ENCODE peak calls at places on chromosomes 12 and 14, in five cellular contexts. O, F, W, C and E are unnamed samples.
A peak's percentile ranks its signal among the peaks of the same experiment; 100 is the strongest.

GRCh38 chr14:89336338-89336737 is 80.7 kb downstream of the FOXN3 start:
- DNase-seq in O (no peak), C (no peak), F (no peak), W (no peak), E (no peak)

GRCh38 chr12:108759914-108760313 is 28.6 kb upstream of the CORO1C start:
- DNase-seq in W (no peak), F (no peak), O (no peak), C (no peak), E (no peak)

GRCh38 chr14:51072976-51073375 is 21.9 kb downstream of the TRIM9 start:
- DNase-seq in O (no peak), C (no peak), F (no peak), W (no peak), E (no peak)

GRCh38 chr12:27822076-27822712 is 42.2 kb upstream of the MANSC4 start:
- DNase-seq in W (no peak), C (no peak), F (peak; percentile 22), O (peak; percentile 95), E (no peak)

GRCh38 chr12:99069371-99069770 is 424.3 kb downstream of the APAF1 start:
- DNase-seq in F (no peak), W (no peak), C (no peak), O (no peak), E (no peak)

GRCh38 chr12:80314741-80315140 is 129.3 kb upstream of the PTPRQ start:
- DNase-seq in C (no peak), W (no peak), O (no peak), F (no peak), E (no peak)

GRCh38 chr14:88901199-88901588 is 76.7 kb downstream of the TTC8 start:
- DNase-seq in F (no peak), W (no peak), C (no peak), O (no peak), E (no peak)

GRCh38 chr14:32038876-32039275 is 38.2 kb upstream of the ARHGAP5 start:
- DNase-seq in W (no peak), F (no peak), C (no peak), O (no peak), E (no peak)

GRCh38 chr12:64621257-64621942 is 11.1 kb downstream of the RASSF3 start:
- DNase-seq in O (peak; percentile 25), W (no peak), C (no peak), F (no peak), E (no peak)

GRCh38 chr12:103093499-103094106 is 136.1 kb downstream of the ASCL1 start:
- DNase-seq in O (no peak), W (peak; percentile 27), F (no peak), C (no peak), E (no peak)

GRCh38 chr12:100453953-100454352 is 19.7 kb upstream of the NR1H4 start:
- DNase-seq in O (no peak), W (no peak), C (no peak), F (no peak), E (no peak)

GRCh38 chr14:53742226-53742607 is 214.4 kb downstream of the BMP4 start:
- DNase-seq in C (no peak), W (no peak), O (peak; percentile 4), F (peak; percentile 10), E (no peak)

GRCh38 chr14:81323621-81324400 is 76.3 kb downstream of the STON2 start:
- DNase-seq in F (peak; percentile 36), C (peak; percentile 62), W (peak; percentile 59), O (no peak), E (peak; percentile 69)

GRCh38 chr12:47249082-47249481 is 169.3 kb upstream of the AMIGO2 start:
- DNase-seq in W (no peak), F (no peak), C (no peak), O (no peak), E (no peak)

GRCh38 chr12:10716704-10717315 is 6.3 kb downstream of the YBX3 start:
- DNase-seq in O (peak; percentile 95), W (peak; percentile 73), F (peak; percentile 75), C (peak; percentile 77), E (peak; percentile 92)

GRCh38 chr12:106760184-106760531 is 14.3 kb upstream of the RIC8B start:
- DNase-seq in O (no peak), W (no peak), F (no peak), C (peak; percentile 59), E (no peak)

GRCh38 chr14:98136019-98136418 is 1136.0 kb downstream of the BCL11B start:
- DNase-seq in F (no peak), O (no peak), C (no peak), W (no peak), E (no peak)

GRCh38 chr14:95699397-95699796 is 13.2 kb downstream of the TCL1B start:
- DNase-seq in F (no peak), O (no peak), C (no peak), W (no peak), E (no peak)

GRCh38 chr12:127334324-127334723 is 932.6 kb upstream of the TMEM132C start:
- DNase-seq in O (no peak), C (no peak), W (peak; percentile 32), F (no peak), E (no peak)

GRCh38 chr14:99461411-99461810 is 19.2 kb downstream of the SETD3 start:
- DNase-seq in W (no peak), C (no peak), O (no peak), F (no peak), E (no peak)

GRCh38 chr12:106445981-106446380 is 88.4 kb downstream of the POLR3B start:
- DNase-seq in C (no peak), O (no peak), W (no peak), F (no peak), E (no peak)

GRCh38 chr12:94435511-94435927 is 24.1 kb downstream of the CEP83 start:
- DNase-seq in O (no peak), C (no peak), W (no peak), F (no peak), E (no peak)

GRCh38 chr12:7856516-7856915 is 16.2 kb downstream of the SLC2A14 start:
- DNase-seq in W (no peak), O (no peak), F (no peak), C (no peak), E (no peak)

GRCh38 chr14:60722163-60722835 is 1.9 kb downstream of the SIX4 start:
- DNase-seq in W (peak; percentile 40), C (no peak), O (peak; percentile 54), F (no peak), E (peak; percentile 36)

GRCh38 chr12:6613776-6614512 is 6.8 kb upstream of the CHD4 start:
- DNase-seq in W (peak; percentile 90), F (peak; percentile 95), C (peak; percentile 87), O (peak; percentile 87), E (peak; percentile 87)

GRCh38 chr12:59070534-59070933 is 150.2 kb upstream of the LRIG3 start:
- DNase-seq in C (no peak), O (peak; percentile 78), F (no peak), W (no peak), E (no peak)

GRCh38 chr12:110592078-110592477 is 9.0 kb upstream of the PPTC7 start:
- DNase-seq in W (no peak), C (no peak), F (no peak), O (no peak), E (no peak)

GRCh38 chr14:101029668-101030290 is 126.3 kb upstream of the RTL1 start:
- DNase-seq in W (no peak), O (no peak), C (no peak), F (no peak), E (no peak)

GRCh38 chr12:132601171-132601883 is 9.1 kb downstream of the LRCOL1 start:
- DNase-seq in F (no peak), W (no peak), O (no peak), C (no peak), E (no peak)

GRCh38 chr12:132597333-132598283 is 12.8 kb downstream of the LRCOL1 start:
- DNase-seq in O (peak; percentile 53), F (peak; percentile 13), C (no peak), W (no peak), E (no peak)

GRCh38 chr12:132602578-132603239 is 7.7 kb downstream of the LRCOL1 start:
- DNase-seq in W (no peak), C (no peak), O (peak; percentile 65), F (no peak), E (no peak)

GRCh38 chr12:132603240-132604107 is 6.9 kb downstream of the LRCOL1 start:
- DNase-seq in W (no peak), O (peak; percentile 34), C (no peak), F (no peak), E (no peak)

DNA sequence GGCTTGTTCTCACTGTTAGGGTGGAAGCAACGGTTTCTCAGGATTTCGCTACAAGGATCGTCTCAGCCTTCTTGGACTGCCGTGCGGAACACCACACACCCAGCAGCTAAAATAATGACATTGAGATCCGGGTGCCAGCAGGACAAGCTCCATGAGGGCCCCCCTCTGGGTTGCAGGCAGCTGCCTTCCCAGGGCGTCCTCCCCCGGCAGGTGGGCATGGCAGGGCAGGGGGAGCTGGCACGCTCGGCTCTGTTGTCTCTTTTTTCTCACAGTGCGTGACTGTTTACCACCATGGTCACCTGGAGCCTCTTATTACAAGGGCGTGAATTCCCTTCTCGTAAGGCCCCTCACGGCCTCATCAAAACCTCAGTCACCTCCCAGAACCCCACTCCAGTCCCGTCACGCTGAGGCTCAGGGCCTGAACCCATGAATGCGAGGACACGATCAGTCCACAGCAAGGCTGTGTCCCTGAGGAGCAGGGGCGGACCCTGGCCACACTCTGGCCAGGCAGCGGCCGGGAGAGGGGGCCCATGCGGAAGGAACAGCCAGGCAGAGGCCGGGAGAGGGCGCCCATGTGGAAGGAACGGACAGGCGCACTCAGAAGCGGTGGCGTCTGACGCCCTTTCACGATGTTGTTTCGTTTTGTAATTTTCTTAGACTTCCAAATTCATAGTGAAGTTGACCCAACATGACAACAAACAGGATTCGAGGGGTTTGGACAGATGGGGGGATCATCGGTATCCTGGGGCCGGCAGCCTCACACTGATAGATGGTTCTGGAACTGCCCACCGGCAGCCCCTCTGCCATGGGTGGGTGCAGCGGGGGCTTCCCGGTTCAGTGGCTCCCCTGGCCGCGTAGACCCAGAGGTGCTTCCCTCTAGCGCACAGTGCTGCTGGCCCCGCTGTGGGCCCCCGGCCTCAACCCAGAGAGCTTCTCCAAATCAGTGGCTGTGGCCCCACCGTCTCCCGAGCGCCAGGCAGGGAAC is 10.0 kb downstream of the LRCOL1 start:
- DNase-seq in F (peak; percentile 23), C (peak; percentile 67), O (peak; percentile 67), W (peak; percentile 60), E (peak; percentile 62)
- TF ChIP-seq POLR2AphosphoS5 in F (no peak), C (no peak), O (no peak), W (no peak), E (peak; percentile 58)

GRCh38 chr14:23140389-23140788 is 21.3 kb upstream of the CEBPE start:
- DNase-seq in W (no peak), O (no peak), F (no peak), C (no peak), E (no peak)
- H3K36me3 ChIP-seq in W (peaks cover 68% of the 10 kb centered on the region), O (no peaks in the 10 kb centered on the region), F (no peaks in the 10 kb centered on the region), C (peaks cover 4% of the 10 kb centered on the region), E (peaks cover 3% of the 10 kb centered on the region)

GRCh38 chr12:46188170-46188569 is 80.7 kb downstream of the SLC38A1 start:
- DNase-seq in F (no peak), O (no peak), C (no peak), W (no peak), E (no peak)

GRCh38 chr12:46181465-46181864 is 87.4 kb downstream of the SLC38A1 start:
- DNase-seq in W (no peak), C (no peak), O (no peak), F (no peak), E (no peak)

GRCh38 chr12:46187023-46187422 is 81.8 kb downstream of the SLC38A1 start:
- DNase-seq in C (peak; percentile 52), W (no peak), O (no peak), F (no peak), E (peak; percentile 60)

GRCh38 chr12:46186088-46186487 is 82.8 kb downstream of the SLC38A1 start:
- DNase-seq in F (no peak), W (no peak), O (no peak), C (no peak), E (no peak)

GRCh38 chr12:46185686-46186085 is 83.2 kb downstream of the SLC38A1 start:
- DNase-seq in C (no peak), F (no peak), W (no peak), O (no peak), E (no peak)
- TF ChIP-seq POLR2AphosphoS5 in C (no peak), F (peak; percentile 8), W (no peak), O (no peak), E (no peak)

GRCh38 chr14:52494444-52494843 is 57.9 kb downstream of the TXNDC16 start:
- DNase-seq in F (no peak), C (no peak), O (peak; percentile 23), W (no peak), E (no peak)
- H3K36me3 ChIP-seq in F (no peaks in the 10 kb centered on the region), C (peaks cover 5% of the 10 kb centered on the region), O (no peaks in the 10 kb centered on the region), W (peaks cover 29% of the 10 kb centered on the region), E (no peaks in the 10 kb centered on the region)